ENCODE peak calls at places on chromosome X, in seven cellular contexts. Q, H, N, W, T, J and L are unnamed samples.

GRCh38 chrX:72392816-72393800 is 87.4 kb upstream of the CITED1 start:
- DNase-seq in J (no peak), Q (no peak), H (no peak), W (no peak), N (no peak), T (no peak), L (no peak)

GRCh38 chrX:9873952-9874351 is 87.7 kb downstream of the SHROOM2 start:
- DNase-seq in T (peak), W (no peak), J (peak), H (no peak), Q (no peak), N (no peak), L (peak)

GRCh38 chrX:153245288-153245731 is 66.2 kb downstream of the MAGEA1 start:
- DNase-seq in T (peak), N (no peak), J (no peak), Q (peak), W (no peak), H (no peak), L (no peak)

GRCh38 chrX:119069762-119070161 is 3.0 kb upstream of the CT47C1 start:
- DNase-seq in T (no peak), W (no peak), J (no peak), H (no peak), Q (no peak), N (no peak), L (no peak)

GRCh38 chrX:154540897-154541535 is 5.6 kb downstream of the G6PD start:
- DNase-seq in J (no peak), N (no peak), Q (no peak), H (peak), T (no peak), W (no peak), L (peak)

GRCh38 chrX:132612990-132613564 is 124.2 kb upstream of the MBNL3 start:
- DNase-seq in Q (peak), T (peak), H (no peak), J (peak), N (no peak), W (peak), L (peak)

GRCh38 chrX:153789654-153790053 is 4.5 kb downstream of the IDH3G start:
- DNase-seq in W (no peak), N (no peak), Q (no peak), T (no peak), H (no peak), J (no peak), L (no peak)

GRCh38 chrX:50839730-50840129 is 25.7 kb upstream of the SHROOM4 start:
- DNase-seq in T (no peak), N (no peak), Q (no peak), H (no peak), W (no peak), J (no peak), L (no peak)

GRCh38 chrX:7139202-7140081 is 8.1 kb upstream of the STS start:
- DNase-seq in H (no peak), T (no peak), W (no peak), Q (no peak), J (peak), N (peak), L (no peak)

GRCh38 chrX:38861489-38861888 is 60.2 kb downstream of the MID1IP1 start:
- DNase-seq in J (peak), Q (no peak), T (no peak), H (no peak), N (no peak), W (no peak), L (no peak)

GRCh38 chrX:10156199-10157031 is at the start of gene CLCN4:
- DNase-seq in W (no peak), N (no peak), Q (peak), H (peak), J (peak), T (peak), L (peak)

GRCh38 chrX:145848451-145848850 is 30.8 kb downstream of the SLITRK2 start:
- DNase-seq in W (no peak), N (no peak), J (no peak), H (no peak), Q (no peak), T (no peak), L (no peak)

GRCh38 chrX:81489987-81490386 is 288.1 kb downstream of the SH3BGRL start:
- DNase-seq in J (no peak), H (no peak), Q (no peak), W (no peak), T (no peak), N (no peak), L (no peak)

GRCh38 chrX:148658115-148658725 is 157.8 kb downstream of the AFF2 start:
- DNase-seq in J (peak), H (no peak), W (no peak), Q (no peak), N (no peak), T (no peak), L (no peak)

GRCh38 chrX:138765061-138765460 is 53.5 kb upstream of the FGF13 start:
- DNase-seq in T (no peak), H (no peak), W (no peak), Q (no peak), J (peak), N (no peak), L (no peak)

GRCh38 chrX:49303346-49303745 is at the start of gene GAGE10:
- DNase-seq in N (no peak), J (no peak), W (no peak), Q (no peak), H (no peak), T (no peak), L (no peak)

GRCh38 chrX:54248309-54248708 is 65.3 kb upstream of the FAM120C start:
- DNase-seq in W (no peak), J (peak), T (peak), Q (no peak), N (no peak), H (no peak), L (no peak)

GRCh38 chrX:21181232-21181853 is 192.9 kb upstream of the CNKSR2 start:
- DNase-seq in J (no peak), Q (no peak), N (no peak), T (no peak), W (no peak), H (no peak), L (no peak)

GRCh38 chrX:110182362-110182761 is 135.5 kb downstream of the AMMECR1 start:
- DNase-seq in W (no peak), Q (no peak), H (no peak), J (no peak), N (no peak), T (no peak), L (no peak)

GRCh38 chrX:19514791-19515614 is at the start of gene MAP3K15:
- DNase-seq in W (no peak), H (peak), T (peak), N (no peak), J (peak), Q (peak), L (peak)

GRCh38 chrX:129959493-129959832 is 23.0 kb upstream of the BCORL1 start:
- DNase-seq in T (no peak), J (peak), W (no peak), H (no peak), N (no peak), Q (peak), L (no peak)

GRCh38 chrX:112651766-112652165 is 28.0 kb downstream of the LHFPL1 start:
- DNase-seq in H (no peak), N (no peak), T (no peak), W (no peak), J (no peak), Q (no peak), L (no peak)